ENCODE peak calls at places on chromosomes 16 and 17, in eight cellular contexts. V, E, Z, N, C, Q, G and F are unnamed samples.

GRCh38 chr17:45131616-45132301 is 556 bp downstream of the PLCD3 start:
- DNase-seq in V (peak; percentile 57), E (no peak), Z (peak; percentile 63), N (peak; percentile 84), C (no peak), Q (no peak), G (no peak), F (peak; percentile 63)

GRCh38 chr16:68403704-68404103 is 44.6 kb downstream of the SMPD3 start:
- DNase-seq in V (no peak), E (no peak), Z (no peak), N (no peak), C (no peak), Q (no peak), G (no peak), F (no peak)

GRCh38 chr17:76132574-76133338 is 8.3 kb downstream of the FOXJ1 start:
- DNase-seq in V (no peak), E (no peak), Z (no peak), N (no peak), C (no peak), Q (no peak), G (no peak), F (no peak)

GRCh38 chr17:16991349-16992009 is 19.6 kb upstream of the TNFRSF13B start:
- DNase-seq in V (peak; percentile 92), E (peak; percentile 45), Z (peak; percentile 90), N (peak; percentile 86), C (no peak), Q (peak; percentile 88), G (peak; percentile 70), F (peak; percentile 80)

GRCh38 chr17:76469076-76469990 is 1.9 kb downstream of the AANAT start:
- DNase-seq in V (no peak), E (no peak), Z (no peak), N (no peak), C (no peak), Q (no peak), G (no peak), F (no peak)

GRCh38 chr16:11877374-11877773 is 26.0 kb upstream of the RSL1D1 start:
- DNase-seq in V (no peak), E (no peak), Z (no peak), N (no peak), C (no peak), Q (no peak), G (peak; percentile 41), F (no peak)

GRCh38 chr16:9114842-9115241 is 23.4 kb downstream of the HAPSTR1 start:
- DNase-seq in V (no peak), E (no peak), Z (no peak), N (no peak), C (no peak), Q (no peak), G (no peak), F (no peak)

GRCh38 chr16:88921603-88921995 is 55.1 kb upstream of the PABPN1L start:
- DNase-seq in V (peak; percentile 65), E (no peak), Z (no peak), N (no peak), C (no peak), Q (no peak), G (no peak), F (no peak)

GRCh38 chr16:27826081-27826892 is 237.2 kb downstream of the GSG1L start:
- DNase-seq in V (no peak), E (no peak), Z (no peak), N (no peak), C (no peak), Q (no peak), G (no peak), F (no peak)

GRCh38 chr16:12002447-12003006 is 26.0 kb downstream of the SNX29 start:
- DNase-seq in V (no peak), E (no peak), Z (no peak), N (no peak), C (no peak), Q (no peak), G (peak; percentile 94), F (no peak)

GRCh38 chr17:43418441-43419374 is 19.9 kb downstream of the ARL4D start:
- DNase-seq in V (peak; percentile 23), E (peak; percentile 92), Z (no peak), N (no peak), C (peak; percentile 22), Q (no peak), G (peak; percentile 79), F (peak; percentile 91)

GRCh38 chr16:59527206-59527997 is 793.3 kb upstream of the GOT2 start:
- DNase-seq in V (no peak), E (no peak), Z (no peak), N (no peak), C (no peak), Q (no peak), G (peak; percentile 1), F (no peak)

GRCh38 chr16:83272201-83272600 is 535.6 kb upstream of the HSBP1 start:
- DNase-seq in V (no peak), E (peak; percentile 36), Z (no peak), N (no peak), C (no peak), Q (no peak), G (peak; percentile 10), F (no peak)

GRCh38 chr16:58843675-58844074 is 109.6 kb upstream of the GOT2 start:
- DNase-seq in V (no peak), E (peak; percentile 21), Z (peak; percentile 37), N (no peak), C (peak; percentile 36), Q (peak; percentile 23), G (peak; percentile 36), F (peak; percentile 59)

GRCh38 chr17:44005865-44006580 is 1.6 kb downstream of the NAGS start:
- DNase-seq in V (peak; percentile 59), E (no peak), Z (peak; percentile 33), N (peak; percentile 33), C (no peak), Q (peak; percentile 25), G (no peak), F (peak; percentile 36)

GRCh38 chr16:65333298-65333697 is 211.4 kb upstream of the CDH11 start:
- DNase-seq in V (no peak), E (no peak), Z (no peak), N (no peak), C (no peak), Q (no peak), G (peak; percentile 35), F (no peak)

GRCh38 chr17:64938925-64939474 is 19.7 kb upstream of the LRRC37A3 start:
- DNase-seq in V (peak; percentile 73), E (no peak), Z (peak; percentile 50), N (peak; percentile 42), C (no peak), Q (peak; percentile 36), G (peak; percentile 56), F (peak; percentile 64)

GRCh38 chr17:19331134-19331533 is 31.4 kb downstream of the B9D1 start:
- DNase-seq in V (no peak), E (peak; percentile 85), Z (no peak), N (no peak), C (no peak), Q (no peak), G (peak; percentile 72), F (no peak)

GRCh38 chr17:2347805-2348685 is 10.7 kb downstream of the SGSM2 start:
- DNase-seq in V (no peak), E (peak; percentile 91), Z (no peak), N (peak; percentile 39), C (no peak), Q (no peak), G (peak; percentile 66), F (no peak)

GRCh38 chr16:26614102-26614864 is 452.4 kb upstream of the C16orf82 start:
- DNase-seq in V (no peak), E (no peak), Z (peak; percentile 38), N (peak; percentile 5), C (no peak), Q (no peak), G (no peak), F (no peak)

GRCh38 chr16:83227336-83227735 is 580.4 kb upstream of the HSBP1 start:
- DNase-seq in V (no peak), E (no peak), Z (no peak), N (no peak), C (no peak), Q (no peak), G (no peak), F (no peak)

DNA sequence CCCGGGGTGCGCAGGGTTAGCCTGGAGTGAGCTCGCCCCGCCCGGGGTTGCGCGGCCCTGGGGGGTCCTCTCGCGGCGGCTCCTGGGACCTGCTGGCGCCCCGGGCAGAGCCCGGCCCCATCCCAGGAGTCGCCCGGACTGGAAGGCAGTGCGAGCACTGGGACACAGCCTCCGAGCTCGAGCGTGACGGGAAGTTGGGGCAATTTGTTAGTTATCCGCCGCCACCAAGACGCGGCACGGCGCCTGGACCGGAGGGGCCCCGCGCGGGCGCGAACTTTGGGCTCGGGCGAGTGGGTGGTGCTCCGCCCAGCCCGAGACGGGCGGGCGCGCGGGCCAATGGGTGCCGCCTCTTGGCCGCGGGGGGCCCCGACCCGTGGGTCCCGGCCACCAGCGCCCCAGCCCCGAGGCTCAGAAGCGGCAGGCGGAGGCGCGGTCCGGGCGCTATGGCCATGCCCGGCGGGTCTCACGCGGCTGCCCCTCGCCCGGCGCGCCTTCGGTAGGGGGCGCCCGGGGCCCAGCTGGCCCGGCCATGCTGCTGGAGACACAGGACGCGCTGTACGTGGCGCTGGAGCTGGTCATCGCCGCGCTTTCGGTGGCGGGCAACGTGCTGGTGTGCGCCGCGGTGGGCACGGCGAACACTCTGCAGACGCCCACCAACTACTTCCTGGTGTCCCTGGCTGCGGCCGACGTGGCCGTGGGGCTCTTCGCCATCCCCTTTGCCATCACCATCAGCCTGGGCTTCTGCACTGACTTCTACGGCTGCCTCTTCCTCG is at the start of gene ADORA2B:
- DNase-seq in V (peak; percentile 73), E (peak; percentile 75), Z (no peak), N (peak; percentile 63), C (peak; percentile 48), Q (no peak), G (peak; percentile 88), F (peak; percentile 88)
- TF ChIP-seq CTCF in V (peak; percentile 47), E (peak; percentile 16), Z (no peak), N (peak; percentile 59), C (no peak), Q (no peak), G (peak; percentile 23), F (peak; percentile 50)

DNA sequence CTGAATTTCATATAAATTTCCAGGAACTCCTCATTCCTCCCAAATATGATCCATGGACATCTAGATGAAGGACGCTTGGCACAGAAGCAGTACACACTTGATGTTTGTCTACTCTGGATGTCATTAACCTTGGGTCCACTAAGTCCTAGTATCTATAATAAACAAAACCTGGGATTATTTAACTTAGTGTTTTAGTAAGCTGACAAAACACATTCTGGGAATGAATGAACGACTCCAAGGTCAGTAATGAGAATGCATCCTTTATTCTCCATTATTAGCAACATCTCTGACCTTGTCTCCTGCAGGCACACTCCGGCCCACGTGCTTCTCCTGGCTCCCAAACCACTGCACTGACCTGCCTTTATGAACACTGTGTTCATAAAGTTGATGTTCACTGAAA is 24.1 kb upstream of the CDYL2 start:
- DNase-seq in V (no peak), E (no peak), Z (no peak), N (no peak), C (no peak), Q (no peak), G (no peak), F (no peak)
- TF ChIP-seq CTCF in V (no peak), E (no peak), Z (no peak), N (no peak), C (no peak), Q (no peak), G (no peak), F (no peak)

GRCh38 chr17:7632492-7632894 is 2.6 kb downstream of the SHBG start:
- DNase-seq in V (peak; percentile 60), E (peak; percentile 28), Z (peak; percentile 62), N (no peak), C (no peak), Q (peak; percentile 72), G (peak; percentile 73), F (peak; percentile 62)
- TF ChIP-seq CTCF in V (peak; percentile 56), E (peak; percentile 68), Z (peak; percentile 78), N (peak; percentile 59), C (no peak), Q (peak; percentile 64), G (peak; percentile 70), F (peak; percentile 28)

GRCh38 chr17:41406205-41406604 is 8.8 kb upstream of the KRT31 start:
- DNase-seq in V (no peak), E (no peak), Z (no peak), N (no peak), C (no peak), Q (no peak), G (no peak), F (no peak)
- TF ChIP-seq CTCF in V (no peak), E (no peak), Z (no peak), N (no peak), C (no peak), Q (no peak), G (no peak), F (no peak)